ENCODE peak calls at places on chromosomes 12 and 14, in ten cellular contexts. M, Q, R, G, F, H, U, V, Z and O are unnamed samples.

GRCh38 chr12:67394600-67394999 is 125.4 kb downstream of the CAND1 start:
- DNase-seq in U (peak), F (peak), Z (peak), H (no peak), Q (no peak), M (no peak), G (no peak), V (no peak), R (peak), O (no peak)

GRCh38 chr12:57216014-57216891 is at the start of gene NXPH4:
- DNase-seq in U (no peak), M (no peak), V (no peak), Q (peak), R (peak), G (no peak), F (no peak), H (no peak), Z (no peak), O (peak)

GRCh38 chr12:2264622-2265306 is 212.0 kb downstream of the CACNA1C start:
- DNase-seq in R (no peak), Q (no peak), G (no peak), F (no peak), V (peak), Z (peak), U (no peak), M (no peak), H (no peak), O (peak)

GRCh38 chr12:108850854-108851573 is 6.4 kb downstream of the SSH1 start:
- DNase-seq in H (no peak), F (peak), G (no peak), R (peak), M (peak), Z (no peak), Q (no peak), U (no peak), V (no peak), O (peak)

GRCh38 chr12:122614839-122615238 is 87.8 kb downstream of the KNTC1 start:
- DNase-seq in Z (peak), U (no peak), G (no peak), Q (no peak), R (no peak), H (no peak), V (no peak), F (no peak), M (no peak), O (no peak)

GRCh38 chr12:69513297-69513696 is 43.1 kb downstream of the FRS2 start:
- DNase-seq in Q (no peak), Z (no peak), G (no peak), R (no peak), H (no peak), U (no peak), M (no peak), F (no peak), V (no peak), O (peak)

GRCh38 chr12:42916143-42916542 is 326.6 kb upstream of the PRICKLE1 start:
- DNase-seq in Z (no peak), M (no peak), U (no peak), H (no peak), G (no peak), V (no peak), Q (no peak), R (no peak), F (no peak), O (peak)

GRCh38 chr12:104942075-104942474 is 16.0 kb downstream of the SLC41A2 start:
- DNase-seq in H (no peak), R (no peak), F (no peak), Z (no peak), U (no peak), G (no peak), M (no peak), Q (no peak), V (no peak), O (no peak)

GRCh38 chr12:82458101-82458500 is 99.8 kb downstream of the METTL25 start:
- DNase-seq in Z (no peak), V (no peak), U (no peak), F (no peak), M (no peak), Q (no peak), G (no peak), H (no peak), R (no peak), O (no peak)

GRCh38 chr14:100041274-100041673 is 23.9 kb upstream of the EVL start:
- DNase-seq in H (no peak), Q (no peak), V (no peak), U (no peak), M (no peak), G (no peak), F (no peak), Z (no peak), R (no peak), O (no peak)

GRCh38 chr14:23381871-23382270 is 5.0 kb downstream of the CMTM5 start:
- DNase-seq in Q (no peak), R (no peak), M (no peak), G (no peak), H (no peak), V (no peak), Z (no peak), F (no peak), U (no peak), O (no peak)

GRCh38 chr12:121805800-121806555 is 2.2 kb downstream of the SETD1B start:
- DNase-seq in R (no peak), Z (no peak), Q (no peak), U (no peak), H (no peak), M (no peak), G (no peak), V (no peak), F (no peak), O (no peak)